ENCODE peak calls at places on chromosomes 2 and 18, in five cellular contexts. Z is breast epithelium, A is AG04450, C is upper lobe of right lung, X is thoracic aorta. R is an unnamed sample.

GRCh38 chr2:224381913-224382647 is 19.8 kb downstream of the FAM124B start:
- DNase-seq in Z (no peak), X (no peak), C (no peak), A (no peak), R (no peak)

GRCh38 chr2:102392096-102392495 is 30.9 kb upstream of the IL18RAP start:
- DNase-seq in X (no peak), A (no peak), C (no peak), Z (no peak), R (no peak)

GRCh38 chr2:12278217-12278755 is 438.4 kb upstream of the TRIB2 start:
- DNase-seq in C (no peak), Z (no peak), A (no peak), X (no peak), R (no peak)

GRCh38 chr2:37644191-37644590 is 27.3 kb downstream of the CDC42EP3 start:
- DNase-seq in Z (no peak), A (no peak), C (no peak), X (no peak), R (no peak)

GRCh38 chr2:55025627-55026026 is 24.6 kb downstream of the RTN4 start:
- DNase-seq in C (no peak), X (no peak), A (no peak), Z (no peak), R (no peak)

GRCh38 chr2:24333019-24333540 is 27.3 kb downstream of the ITSN2 start:
- DNase-seq in X (no peak), C (no peak), A (no peak), Z (no peak), R (no peak)

GRCh38 chr2:228474466-228474865 is 293.0 kb upstream of the SPHKAP start:
- DNase-seq in A (no peak), X (no peak), C (no peak), Z (no peak), R (no peak)

GRCh38 chr2:8682719-8683667 is 1.1 kb downstream of the ID2 start:
- DNase-seq in C (no peak), A (no peak), Z (peak), X (no peak), R (peak)

GRCh38 chr2:140786585-140786984 is 1344.2 kb downstream of the LRP1B start:
- DNase-seq in X (no peak), C (no peak), Z (no peak), A (no peak), R (no peak)

GRCh38 chr2:186695081-186695756 is 1.4 kb downstream of the FAM171B start:
- DNase-seq in A (peak), Z (no peak), C (no peak), X (no peak), R (peak)

GRCh38 chr2:131031431-131031841 is 61.8 kb downstream of the FAM168B start:
- DNase-seq in A (no peak), Z (peak), C (peak), X (no peak), R (no peak)

GRCh38 chr18:1017227-1017626 is 112.6 kb downstream of the ADCYAP1 start:
- DNase-seq in Z (no peak), X (no peak), C (no peak), A (no peak), R (no peak)

GRCh38 chr2:31397099-31397498 is 17.4 kb downstream of the XDH start:
- DNase-seq in Z (no peak), X (no peak), A (no peak), C (no peak), R (no peak)

GRCh38 chr2:216777637-216778273 is 82.1 kb downstream of the TNP1 start:
- DNase-seq in A (no peak), C (no peak), X (no peak), Z (no peak), R (peak)

GRCh38 chr2:187500585-187501359 is 52.7 kb upstream of the CALCRL start:
- DNase-seq in X (no peak), A (peak), C (no peak), Z (no peak), R (no peak)

GRCh38 chr2:9781252-9781651 is 62.0 kb upstream of the TAF1B start:
- DNase-seq in C (no peak), A (no peak), Z (peak), X (no peak), R (no peak)

GRCh38 chr2:71332413-71332866 is 858 bp downstream of the ZNF638 start:
- DNase-seq in X (no peak), Z (no peak), C (no peak), A (no peak), R (no peak)

GRCh38 chr2:117952237-117952636 is 61.6 kb downstream of the CCDC93 start:
- DNase-seq in C (no peak), A (no peak), Z (no peak), X (no peak), R (no peak)
- H3K27ac ChIP-seq in C (no peak), A (no peak), Z (no peak), X (no peak), R (no peak)

GRCh38 chr2:173161516-173161915 is 85.9 kb downstream of the MAP3K20 start:
- DNase-seq in Z (no peak), A (no peak), C (no peak), X (no peak), R (no peak)

GRCh38 chr2:173161040-173161439 is 85.4 kb downstream of the MAP3K20 start:
- DNase-seq in Z (no peak), X (no peak), A (no peak), C (no peak), R (no peak)

GRCh38 chr2:173157894-173158293 is 82.2 kb downstream of the MAP3K20 start:
- DNase-seq in A (no peak), Z (no peak), C (no peak), X (no peak), R (no peak)

GRCh38 chr2:173159794-173160463 is 84.3 kb downstream of the MAP3K20 start:
- DNase-seq in X (peak), A (peak), Z (peak), C (peak), R (no peak)

GRCh38 chr2:173160618-173161017 is 85.0 kb downstream of the MAP3K20 start:
- DNase-seq in C (no peak), Z (no peak), A (no peak), X (no peak), R (no peak)
- H3K4me3 ChIP-seq in C (no peak), Z (no peak), A (no peak), X (no peak), R (no peak)

GRCh38 chr2:169108098-169108884 is 38.9 kb downstream of the DHRS9 start:
- DNase-seq in Z (no peak), C (no peak), A (no peak), X (no peak), R (no peak)
- H3K27ac ChIP-seq in Z (no peak), C (peak), A (no peak), X (no peak), R (no peak)

GRCh38 chr2:148874868-148875341 is at the start of gene KIF5C:
- DNase-seq in C (peak), A (peak), X (peak), Z (peak), R (peak)
- H3K4me3 ChIP-seq in C (peak), A (peak), X (peak), Z (peak), R (peak)

R was measured in WERI-Rb-1.